ENCODE peak calls at places on chromosomes 1 and 21, in eight cellular contexts. C is DND-41, B is sigmoid colon, F is heart right ventricle, E is body of pancreas, N is type B pancreatic cell, M is cardiac muscle cell, S is epithelial cell of proximal tubule. A is an unnamed sample.

GRCh38 chr21:34166468-34166867 is 93.1 kb downstream of the MRPS6 start:
- DNase-seq in N (no peak), B (peak), S (peak), F (no peak), C (peak), E (no peak), M (no peak), A (no peak)

GRCh38 chr1:228830185-228830953 is 95.1 kb downstream of the RHOU start:
- DNase-seq in C (no peak), N (no peak), M (no peak), B (peak), E (peak), F (peak), S (no peak), A (no peak)

GRCh38 chr1:247760456-247760855 is at the start of gene OR1C1:
- DNase-seq in N (no peak), B (no peak), C (no peak), M (no peak), E (no peak), F (no peak), S (no peak), A (no peak)

GRCh38 chr1:2098301-2098698 is 48.1 kb downstream of the PRKCZ start:
- DNase-seq in N (no peak), C (no peak), S (no peak), B (no peak), F (no peak), M (no peak), E (no peak), A (no peak)

GRCh38 chr1:178490136-178490535 is 6.6 kb downstream of the CLEC20A start:
- DNase-seq in F (no peak), N (no peak), C (no peak), M (no peak), S (no peak), B (no peak), E (no peak), A (no peak)

GRCh38 chr1:63793741-63794240 is 20.0 kb downstream of the ROR1 start:
- DNase-seq in E (peak), M (no peak), B (no peak), F (no peak), C (no peak), S (no peak), N (no peak), A (no peak)

GRCh38 chr1:2816786-2817185 is 15.3 kb upstream of the TTC34 start:
- DNase-seq in B (no peak), N (no peak), M (no peak), C (no peak), F (no peak), E (no peak), S (no peak), A (no peak)

GRCh38 chr1:3563610-3564009 is 47.7 kb downstream of the MEGF6 start:
- DNase-seq in B (no peak), N (no peak), F (no peak), S (no peak), M (no peak), E (no peak), C (no peak), A (no peak)

GRCh38 chr1:211609120-211610024 is 30.4 kb upstream of the SLC30A1 start:
- DNase-seq in E (no peak), N (no peak), M (no peak), S (no peak), B (no peak), C (no peak), F (no peak), A (no peak)

GRCh38 chr1:220929304-220929703 is 50.1 kb downstream of the HLX start:
- DNase-seq in S (no peak), N (no peak), F (no peak), B (no peak), C (no peak), M (no peak), E (no peak), A (no peak)

GRCh38 chr1:82110366-82111254 is 309.9 kb downstream of the ADGRL2 start:
- DNase-seq in M (peak), F (no peak), B (no peak), C (no peak), E (no peak), N (no peak), S (no peak), A (no peak)

GRCh38 chr1:156430305-156430704 is 61.3 kb downstream of the RHBG start:
- DNase-seq in B (no peak), E (no peak), C (no peak), M (no peak), F (no peak), N (no peak), S (no peak), A (no peak)

GRCh38 chr1:219271914-219272545 is 98.4 kb downstream of the LYPLAL1 start:
- DNase-seq in S (no peak), B (no peak), N (no peak), F (no peak), E (no peak), M (peak), C (no peak), A (no peak)

GRCh38 chr21:32245971-32246370 is 32.9 kb downstream of the MIS18A start:
- DNase-seq in N (no peak), S (no peak), E (no peak), B (no peak), F (no peak), C (no peak), M (no peak), A (no peak)

GRCh38 chr1:1179983-1180861 is 6.5 kb downstream of the TTLL10 start:
- DNase-seq in N (no peak), M (no peak), C (no peak), S (no peak), B (no peak), F (no peak), E (peak), A (peak)

GRCh38 chr1:226061793-226062557 is 541 bp upstream of the H3-3A start:
- DNase-seq in N (peak), F (peak), M (peak), C (peak), S (no peak), E (peak), B (peak), A (no peak)

GRCh38 chr1:197521118-197521739 is 253.2 kb downstream of the CRB1 start:
- DNase-seq in N (no peak), S (no peak), M (peak), E (no peak), B (no peak), C (peak), F (no peak), A (no peak)

GRCh38 chr1:227944066-227944930 is 3.4 kb downstream of the WNT9A start:
- DNase-seq in M (no peak), F (peak), C (no peak), S (no peak), E (no peak), N (peak), B (peak), A (peak)

GRCh38 chr1:20465187-20465586 is 20.8 kb downstream of the CAMK2N1 start:
- DNase-seq in M (no peak), C (no peak), S (no peak), F (no peak), E (no peak), B (no peak), N (no peak), A (no peak)

GRCh38 chr1:8082945-8083344 is 56.8 kb upstream of the ERRFI1 start:
- DNase-seq in B (no peak), S (no peak), N (no peak), E (peak), F (no peak), C (no peak), M (peak), A (no peak)

GRCh38 chr1:238652346-238652968 is 733.9 kb upstream of the CHRM3 start:
- DNase-seq in S (no peak), C (no peak), N (no peak), B (no peak), M (peak), F (no peak), E (no peak), A (no peak)

GRCh38 chr1:6111571-6111970 is 65.9 kb downstream of the KCNAB2 start:
- DNase-seq in C (no peak), S (no peak), M (no peak), E (no peak), N (no peak), B (peak), F (no peak), A (no peak)

GRCh38 chr21:31162079-31162699 is 123.9 kb upstream of the KRTAP19-8 start:
- DNase-seq in S (no peak), E (no peak), B (no peak), C (no peak), N (no peak), F (no peak), M (no peak), A (no peak)

GRCh38 chr1:118481091-118481490 is 296.1 kb upstream of the SPAG17 start:
- DNase-seq in B (no peak), M (no peak), N (no peak), C (no peak), E (no peak), S (no peak), F (no peak), A (no peak)

GRCh38 chr1:28087614-28088167 is 719 bp downstream of the EYA3 start:
- DNase-seq in B (no peak), F (no peak), S (no peak), E (no peak), M (no peak), N (no peak), C (peak), A (peak)

GRCh38 chr1:51916587-51917405 is 38.3 kb upstream of the NRDC start:
- DNase-seq in B (no peak), E (no peak), S (no peak), F (no peak), M (no peak), C (no peak), N (no peak), A (no peak)

GRCh38 chr1:167482184-167482583 is 36.1 kb downstream of the CD247 start:
- DNase-seq in N (no peak), B (peak), F (no peak), C (peak), E (no peak), M (no peak), S (no peak), A (no peak)

GRCh38 chr1:3219005-3219724 is 150.2 kb downstream of the PRDM16 start:
- DNase-seq in C (no peak), F (peak), B (peak), E (peak), M (peak), N (no peak), S (peak), A (no peak)

GRCh38 chr1:118340928-118341905 is 156.2 kb upstream of the SPAG17 start:
- DNase-seq in B (no peak), E (no peak), F (no peak), M (no peak), C (no peak), S (no peak), N (no peak), A (no peak)

GRCh38 chr1:43452789-43453441 is 816 bp downstream of the HYI start:
- DNase-seq in S (no peak), F (no peak), B (peak), M (peak), C (peak), E (peak), N (peak), A (no peak)

GRCh38 chr1:4380564-4381168 is 273.7 kb upstream of the AJAP1 start:
- DNase-seq in S (peak), C (no peak), F (no peak), M (no peak), E (no peak), B (no peak), N (no peak), A (no peak)

GRCh38 chr1:44072204-44072603 is 40.9 kb upstream of the SLC6A9 start:
- DNase-seq in E (no peak), S (peak), N (no peak), C (peak), B (no peak), F (no peak), M (peak), A (no peak)

GRCh38 chr1:211625040-211625439 is 46.1 kb upstream of the SLC30A1 start:
- DNase-seq in F (no peak), N (no peak), B (peak), S (no peak), M (peak), E (no peak), C (no peak), A (no peak)

GRCh38 chr1:185966487-185966886 is 232.3 kb downstream of the HMCN1 start:
- DNase-seq in S (no peak), F (no peak), N (no peak), E (no peak), C (no peak), M (peak), B (no peak), A (no peak)

GRCh38 chr1:184260382-184260781 is 126.4 kb upstream of the C1orf21 start:
- DNase-seq in E (no peak), N (no peak), B (no peak), F (no peak), S (no peak), M (peak), C (no peak), A (no peak)

GRCh38 chr21:42574234-42575027 is 60.8 kb downstream of the SLC37A1 start:
- DNase-seq in F (no peak), M (peak), N (no peak), C (no peak), B (peak), E (no peak), S (no peak), A (no peak)
- TF ChIP-seq CTCF in F (peak), M (peak), N (peak), C (peak), B (no peak), E (no peak), S (peak), A (no peak)

GRCh38 chr1:245495681-245496080 is 340.9 kb downstream of the KIF26B start:
- DNase-seq in C (no peak), S (no peak), E (no peak), N (no peak), F (no peak), M (no peak), B (no peak), A (no peak)
- TF ChIP-seq CTCF in C (no peak), S (no peak), E (no peak), N (no peak), F (no peak), M (no peak), B (no peak), A (no peak)

DNA sequence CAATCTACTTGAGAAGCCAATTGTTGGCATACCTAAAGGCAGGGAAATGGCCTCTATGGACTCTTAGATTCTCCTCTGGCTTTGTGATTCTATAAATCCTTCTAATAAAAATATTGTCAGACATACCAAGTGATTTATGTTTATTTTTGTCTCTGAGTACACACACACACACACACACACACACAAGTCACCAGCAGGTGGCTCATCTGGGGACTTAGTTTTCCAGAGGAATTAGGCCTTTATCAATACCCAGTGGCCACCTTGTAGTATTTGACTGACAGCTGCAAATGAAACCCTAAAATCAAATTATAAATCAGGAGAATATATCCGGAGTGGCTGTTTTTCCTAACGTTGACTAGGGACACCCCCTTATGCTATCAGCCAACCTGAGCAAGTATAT is 258.5 kb downstream of the BRINP2 start:
- DNase-seq in M (no peak), F (no peak), S (no peak), E (no peak), C (no peak), N (no peak), B (no peak), A (no peak)
- TF ChIP-seq CTCF in M (no peak), F (no peak), S (peak), E (no peak), C (no peak), N (peak), B (no peak), A (no peak)

GRCh38 chr1:9128520-9129371 is at the start of gene GPR157:
- DNase-seq in C (peak), M (peak), S (no peak), N (peak), F (peak), B (peak), E (peak), A (peak)
- TF ChIP-seq CTCF in C (peak), M (no peak), S (peak), N (peak), F (peak), B (no peak), E (no peak), A (no peak)

GRCh38 chr1:13805431-13805830 is 105.4 kb downstream of the PRDM2 start:
- DNase-seq in N (no peak), F (no peak), B (no peak), E (no peak), S (no peak), C (no peak), M (no peak), A (no peak)

GRCh38 chr1:13803546-13804239 is 103.7 kb downstream of the PRDM2 start:
- DNase-seq in F (no peak), S (no peak), C (no peak), N (no peak), E (no peak), B (no peak), M (no peak), A (no peak)

GRCh38 chr1:13802782-13803545 is 103.0 kb downstream of the PRDM2 start:
- DNase-seq in B (no peak), S (no peak), F (no peak), M (no peak), E (no peak), C (no peak), N (no peak), A (no peak)

GRCh38 chr1:13806108-13806507 is 106.1 kb downstream of the PRDM2 start:
- DNase-seq in M (no peak), B (no peak), F (no peak), S (no peak), E (no peak), N (no peak), C (no peak), A (no peak)

DNA sequence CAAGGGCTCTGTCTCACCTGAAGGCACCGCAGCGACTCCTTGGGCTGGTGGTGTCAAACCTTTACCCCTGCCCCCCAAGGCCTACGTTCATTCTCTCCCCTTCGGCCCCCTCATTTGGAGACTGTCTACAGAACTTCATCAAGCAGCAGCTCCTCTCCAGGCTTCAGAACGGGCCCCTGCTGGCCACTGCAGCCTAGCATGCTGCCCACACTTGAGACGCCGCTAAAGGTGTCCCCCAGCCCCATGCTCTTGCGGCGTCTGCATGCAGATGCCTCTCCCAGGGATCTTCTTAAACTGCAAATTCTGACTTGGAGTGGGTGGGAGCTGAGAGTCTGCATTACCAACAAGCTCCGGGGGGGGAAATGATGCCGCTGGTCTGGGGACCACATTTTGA is 104.2 kb downstream of the PRDM2 start:
- DNase-seq in S (no peak), M (no peak), E (no peak), C (no peak), N (no peak), F (no peak), B (no peak), A (no peak)
- TF ChIP-seq CTCF in S (no peak), M (no peak), E (no peak), C (no peak), N (no peak), F (no peak), B (no peak), A (no peak)

GRCh38 chr1:92210701-92211100 is 7.0 kb upstream of the C1orf146 start:
- DNase-seq in M (peak), B (no peak), N (no peak), F (no peak), E (no peak), S (no peak), C (no peak), A (no peak)
- TF ChIP-seq CTCF in M (no peak), B (no peak), N (no peak), F (no peak), E (no peak), S (no peak), C (no peak), A (no peak)

DNA sequence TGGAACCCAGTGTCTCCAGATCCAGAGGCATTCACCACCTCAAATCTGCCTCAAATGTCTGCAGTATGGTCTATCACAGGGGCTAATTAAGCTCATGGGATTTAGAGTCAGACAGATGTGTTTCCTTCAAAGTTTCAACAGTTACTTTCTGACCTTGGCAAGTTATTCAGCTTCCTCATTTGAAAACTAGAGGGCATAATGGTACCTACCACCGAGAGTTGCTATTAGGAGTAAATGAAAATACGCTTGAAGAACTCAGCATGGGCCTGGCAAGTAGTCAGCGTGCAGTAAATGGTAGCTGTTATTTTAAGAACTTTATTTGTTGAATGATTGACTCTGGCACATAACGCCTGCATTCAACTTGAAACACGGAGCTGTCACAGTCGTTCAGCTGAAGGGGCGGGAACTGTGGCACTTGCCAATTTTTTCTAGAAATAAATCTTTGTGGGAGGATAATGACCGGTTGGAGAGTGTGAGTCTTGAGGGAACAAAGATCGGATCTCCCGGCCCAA is 1.2 kb upstream of the CAP1 start:
- DNase-seq in F (peak), E (peak), N (no peak), C (no peak), M (no peak), S (no peak), B (peak), A (no peak)
- TF ChIP-seq CTCF in F (peak), E (no peak), N (no peak), C (peak), M (peak), S (peak), B (no peak), A (no peak)

A was measured in natural killer cell.